ENCODE peak calls at places on chromosome X, in ten cellular contexts. D is NCI-H2081, P is AG04449, Q is fibroblast of mammary gland, T is HepG2, O is fibroblast of pulmonary artery, H is AG04450, W is dermis blood vessel endothelial cell, X is AG09309, I is NCI-H1092. K is an unnamed sample.

GRCh38 chrX:85963736-85964135 is 83.6 kb downstream of the CHM start:
- DNase-seq in D (no peak), P (peak; percentile 44), Q (peak; percentile 80), T (peak; percentile 1), O (peak; percentile 72), H (peak; percentile 75), W (peak; percentile 40), X (peak; percentile 37), I (no peak), K (no peak)

GRCh38 chrX:72394518-72395163 is 88.9 kb upstream of the CITED1 start:
- DNase-seq in D (no peak), P (peak; percentile 23), Q (peak; percentile 70), T (no peak), O (peak; percentile 56), H (peak; percentile 10), W (no peak), X (peak; percentile 16), I (no peak), K (no peak)

GRCh38 chrX:106247162-106247561 is 79.1 kb downstream of the PWWP3B start:
- DNase-seq in D (no peak), P (no peak), Q (peak; percentile 58), T (no peak), O (peak; percentile 44), H (no peak), W (no peak), X (no peak), I (no peak), K (no peak)

GRCh38 chrX:72029473-72030411 is 102.0 kb downstream of the RTL5 start:
- DNase-seq in D (no peak), P (peak; percentile 56), Q (peak; percentile 93), T (peak; percentile 16), O (peak; percentile 68), H (peak; percentile 56), W (peak; percentile 82), X (peak; percentile 28), I (no peak), K (no peak)

GRCh38 chrX:106899276-106899675 is 3.9 kb downstream of the RIPPLY1 start:
- DNase-seq in D (no peak), P (no peak), Q (no peak), T (no peak), O (no peak), H (no peak), W (no peak), X (no peak), I (no peak), K (no peak)

GRCh38 chrX:106780664-106781377 is 21.7 kb upstream of the TBC1D8B start:
- DNase-seq in D (no peak), P (no peak), Q (no peak), T (peak; percentile 71), O (no peak), H (no peak), W (no peak), X (no peak), I (no peak), K (no peak)

GRCh38 chrX:13658602-13659001 is 5.7 kb downstream of the TCEANC start:
- DNase-seq in D (peak; percentile 21), P (no peak), Q (peak; percentile 73), T (peak; percentile 34), O (peak; percentile 69), H (no peak), W (peak; percentile 67), X (no peak), I (no peak), K (peak; percentile 50)

GRCh38 chrX:118571829-118572228 is 76.2 kb downstream of the DOCK11 start:
- DNase-seq in D (no peak), P (no peak), Q (peak; percentile 74), T (peak; percentile 1), O (peak; percentile 41), H (no peak), W (no peak), X (no peak), I (no peak), K (no peak)

GRCh38 chrX:140360284-140360683 is 144.6 kb downstream of the SOX3 start:
- DNase-seq in D (no peak), P (no peak), Q (no peak), T (no peak), O (no peak), H (no peak), W (no peak), X (no peak), I (no peak), K (no peak)

GRCh38 chrX:153057281-153057680 is 1.0 kb downstream of the PNMA3 start:
- DNase-seq in D (no peak), P (no peak), Q (no peak), T (no peak), O (no peak), H (no peak), W (no peak), X (no peak), I (no peak), K (peak; percentile 31)

GRCh38 chrX:48683411-48683982 is at the start of gene WAS:
- DNase-seq in D (no peak), P (no peak), Q (no peak), T (no peak), O (no peak), H (no peak), W (no peak), X (no peak), I (no peak), K (no peak)

GRCh38 chrX:12412561-12412960 is 274.3 kb downstream of the FRMPD4 start:
- DNase-seq in D (no peak), P (no peak), Q (peak; percentile 39), T (no peak), O (no peak), H (no peak), W (no peak), X (no peak), I (no peak), K (no peak)